ENCODE peak calls at places on chromosomes 2 and 18, in six cellular contexts. B, N, Q, D, R and T are unnamed samples.
A peak's percentile ranks its signal among the peaks of the same experiment; 100 is the strongest.

GRCh38 chr2:168272225-168272624 is 24.8 kb upstream of the STK39 start:
- DNase-seq in B (no peak), N (no peak), Q (no peak), D (no peak), R (no peak), T (no peak)

GRCh38 chr18:33326975-33327374 is 113.5 kb downstream of the CCDC178 start:
- DNase-seq in B (no peak), N (no peak), Q (no peak), D (no peak), R (no peak), T (no peak)

GRCh38 chr2:18752667-18753422 is 163.5 kb upstream of the NT5C1B start:
- DNase-seq in B (no peak), N (no peak), Q (no peak), D (no peak), R (no peak), T (no peak)

GRCh38 chr2:53130441-53130943 is 637.1 kb upstream of the CHAC2 start:
- DNase-seq in B (no peak), N (peak; percentile 29), Q (no peak), D (no peak), R (no peak), T (no peak)

GRCh38 chr2:98502556-98503335 is 58.1 kb downstream of the INPP4A start:
- DNase-seq in B (no peak), N (peak; percentile 52), Q (no peak), D (no peak), R (no peak), T (no peak)

GRCh38 chr18:79924814-79925655 is 26.4 kb downstream of the SLC66A2 start:
- DNase-seq in B (peak; percentile 94), N (no peak), Q (no peak), D (no peak), R (no peak), T (no peak)

GRCh38 chr2:197852127-197852526 is 47.7 kb downstream of the PLCL1 start:
- DNase-seq in B (no peak), N (no peak), Q (no peak), D (no peak), R (no peak), T (no peak)

GRCh38 chr2:197894751-197895274 is 90.4 kb downstream of the PLCL1 start:
- DNase-seq in B (no peak), N (no peak), Q (no peak), D (no peak), R (no peak), T (no peak)

GRCh38 chr2:126776255-126776654 is 120.3 kb downstream of the GYPC start:
- DNase-seq in B (no peak), N (no peak), Q (no peak), D (peak; percentile 8), R (no peak), T (no peak)

GRCh38 chr2:234001380-234001993 is 49.0 kb upstream of the SPP2 start:
- DNase-seq in B (no peak), N (no peak), Q (no peak), D (no peak), R (no peak), T (no peak)

GRCh38 chr2:65371094-65371474 is 61.3 kb downstream of the SPRED2 start:
- DNase-seq in B (no peak), N (no peak), Q (no peak), D (no peak), R (no peak), T (no peak)

GRCh38 chr18:967037-967576 is 62.4 kb downstream of the ADCYAP1 start:
- DNase-seq in B (no peak), N (no peak), Q (no peak), D (no peak), R (no peak), T (no peak)

GRCh38 chr18:48036641-48037421 is 106.4 kb upstream of the SMAD2 start:
- DNase-seq in B (no peak), N (peak; percentile 69), Q (no peak), D (no peak), R (no peak), T (no peak)

GRCh38 chr2:150507071-150507470 is 19.6 kb upstream of the RND3 start:
- DNase-seq in B (no peak), N (no peak), Q (no peak), D (no peak), R (no peak), T (no peak)

GRCh38 chr2:199148076-199148845 is 309.5 kb downstream of the SATB2 start:
- DNase-seq in B (no peak), N (no peak), Q (no peak), D (no peak), R (no peak), T (no peak)

GRCh38 chr18:23640023-23640422 is 22.7 kb downstream of the ANKRD29 start:
- DNase-seq in B (no peak), N (no peak), Q (no peak), D (no peak), R (no peak), T (no peak)
- TF ChIP-seq CTCF in B (no peak), N (peak; percentile 70), Q (no peak), D (no peak), R (no peak), T (no peak)

GRCh38 chr2:206392118-206392517 is 51.2 kb upstream of the ADAM23 start:
- DNase-seq in B (peak; percentile 19), N (no peak), Q (peak; percentile 81), D (no peak), R (no peak), T (no peak)
- TF ChIP-seq CTCF in B (no peak), N (peak; percentile 51), Q (peak; percentile 50), D (no peak), R (peak; percentile 19), T (no peak)

GRCh38 chr2:185202416-185202815 is 536.2 kb upstream of the FSIP2 start:
- DNase-seq in B (no peak), N (no peak), Q (no peak), D (no peak), R (no peak), T (no peak)

GRCh38 chr2:185202928-185203327 is 535.7 kb upstream of the FSIP2 start:
- DNase-seq in B (no peak), N (no peak), Q (no peak), D (no peak), R (no peak), T (no peak)

DNA sequence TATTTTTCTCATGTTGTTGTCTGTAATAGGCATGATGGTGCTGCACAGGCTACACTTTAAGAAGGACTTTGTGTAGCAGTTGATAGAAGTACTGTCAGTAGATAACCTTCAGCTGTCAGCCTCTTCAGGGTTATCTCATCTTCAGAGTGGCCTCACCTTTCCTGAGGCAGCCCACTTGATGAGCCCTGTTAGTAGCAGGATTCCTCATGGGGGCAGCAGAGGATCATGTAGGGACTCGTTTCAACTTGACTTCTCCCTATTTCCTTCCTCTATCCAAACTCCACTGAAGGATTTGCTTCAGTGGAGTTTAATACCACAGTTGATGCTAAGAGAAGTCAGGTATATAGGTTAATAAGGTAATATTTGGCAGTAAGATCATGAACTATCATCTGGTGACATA is 530.3 kb upstream of the FSIP2 start:
- DNase-seq in B (peak; percentile 66), N (no peak), Q (peak; percentile 2), D (no peak), R (no peak), T (no peak)
- TF ChIP-seq CTCF in B (peak; percentile 35), N (peak; percentile 67), Q (peak; percentile 18), D (no peak), R (no peak), T (no peak)

GRCh38 chr18:6729247-6730091 is at the start of gene ARHGAP28:
- DNase-seq in B (peak; percentile 95), N (no peak), Q (peak; percentile 54), D (no peak), R (no peak), T (no peak)
- TF ChIP-seq CTCF in B (peak; percentile 30), N (peak; percentile 28), Q (no peak), D (no peak), R (no peak), T (no peak)

DNA sequence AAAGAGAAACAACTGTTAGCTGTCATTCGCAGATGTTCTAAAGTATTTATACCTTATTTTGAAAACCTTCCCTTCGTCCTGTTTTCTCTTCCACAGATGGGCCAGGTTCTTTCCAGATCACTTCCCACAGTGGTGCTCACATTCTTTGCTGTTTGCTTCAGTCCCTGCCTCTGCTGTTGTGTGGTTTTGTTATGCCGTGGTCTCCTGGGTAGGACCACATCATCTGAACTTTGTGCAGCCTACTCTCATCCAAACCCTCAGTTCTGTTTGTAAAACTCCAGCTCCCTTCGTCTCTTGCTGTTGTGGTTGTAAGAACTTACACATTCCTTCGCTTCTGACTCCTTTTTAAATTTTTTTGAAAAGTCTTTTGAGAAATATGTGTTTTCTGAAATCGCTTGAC is 38.1 kb downstream of the ZNF236 start:
- DNase-seq in B (no peak), N (no peak), Q (no peak), D (no peak), R (no peak), T (no peak)
- TF ChIP-seq CTCF in B (no peak), N (no peak), Q (no peak), D (no peak), R (no peak), T (no peak)

DNA sequence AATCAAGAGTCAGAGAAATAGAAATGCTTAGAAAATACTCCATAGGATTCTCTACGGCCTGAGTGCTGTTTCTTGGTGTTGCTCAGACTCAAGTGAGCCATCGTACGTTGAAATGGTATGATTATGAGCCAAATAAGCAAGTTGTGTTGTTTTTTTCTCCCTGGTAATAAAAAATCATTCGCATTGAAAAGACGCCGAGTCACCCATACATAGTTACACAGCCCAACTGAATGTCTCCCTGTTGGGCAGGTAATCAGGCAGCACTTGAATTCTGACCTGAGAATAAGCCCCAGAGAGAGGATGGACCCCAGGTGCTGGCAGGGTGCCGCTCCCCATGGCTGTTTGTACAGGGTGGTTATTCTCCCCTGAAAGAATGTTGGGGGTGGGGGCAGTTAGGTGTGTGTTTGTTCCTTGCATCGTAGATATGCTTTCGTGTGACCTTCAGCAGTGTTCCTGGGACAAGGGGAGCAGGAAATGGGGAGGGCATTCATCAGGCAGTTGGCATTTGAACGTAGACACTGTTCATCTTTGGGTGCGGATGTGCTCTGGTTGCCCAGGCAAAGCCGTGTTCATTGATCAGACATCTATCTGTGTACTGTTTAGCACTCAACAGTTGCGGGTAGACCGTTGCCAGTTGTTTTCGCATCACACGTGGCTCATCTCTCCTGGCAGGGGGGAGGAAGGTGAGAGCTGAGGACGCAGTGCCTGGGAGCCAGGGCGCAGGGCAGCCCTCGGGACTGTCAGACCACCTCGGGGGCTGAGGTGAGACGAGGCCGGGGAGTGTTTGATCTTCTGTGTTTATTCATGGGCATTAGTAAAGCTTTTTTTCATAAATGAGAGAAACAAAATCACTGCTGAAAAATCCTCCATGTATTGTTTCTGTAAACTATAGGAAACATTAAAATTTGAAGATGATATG is 27.3 kb downstream of the MTCL1 start:
- DNase-seq in B (peak; percentile 52), N (no peak), Q (no peak), D (no peak), R (no peak), T (no peak)
- TF ChIP-seq CTCF in B (no peak), N (no peak), Q (no peak), D (no peak), R (no peak), T (no peak)